ENCODE peak calls at places on chromosomes 3 and 15, in eight cellular contexts. F is activated naive CD8-positive, alpha-beta T cell treated with anti-CD3 and anti-CD28 coated beads for 36 hours; E is small intestine; Y is amygdala; G is RCC 7860; U is stimulated activated CD4-positive, alpha-beta T cell treated with anti-CD3 and anti-CD28 coated beads, Interleukin-2, amount 100 ng/mL, for 4 hours; A is AG08396; I is NT2/D1. D is an unnamed sample.

GRCh38 chr3:194485876-194486539 is 794 bp downstream of the ATP13A3 start:
- DNase-seq in F (peak; percentile 71), E (peak; percentile 56), Y (no peak), G (no peak), U (peak; percentile 74), A (peak; percentile 53), I (no peak), D (peak; percentile 83)

GRCh38 chr15:68576253-68577236 is 2.2 kb upstream of the CORO2B start:
- DNase-seq in F (no peak), E (no peak), Y (no peak), G (no peak), U (no peak), A (no peak), I (no peak), D (no peak)

GRCh38 chr15:89556413-89557262 is 18.6 kb upstream of the TICRR start:
- DNase-seq in F (peak; percentile 6), E (peak; percentile 71), Y (no peak), G (peak; percentile 35), U (peak; percentile 24), A (peak; percentile 59), I (peak; percentile 80), D (peak; percentile 28)

GRCh38 chr3:193573403-193573802 is 18.7 kb upstream of the ATP13A4 start:
- DNase-seq in F (no peak), E (no peak), Y (no peak), G (no peak), U (no peak), A (no peak), I (no peak), D (no peak)

GRCh38 chr3:82080261-82080660 is 318.8 kb upstream of the GBE1 start:
- DNase-seq in F (no peak), E (no peak), Y (no peak), G (no peak), U (no peak), A (no peak), I (no peak), D (no peak)

GRCh38 chr15:89358755-89359439 is 24.3 kb upstream of the POLG start:
- DNase-seq in F (peak; percentile 84), E (peak; percentile 72), Y (peak; percentile 40), G (peak; percentile 50), U (peak; percentile 74), A (peak; percentile 93), I (no peak), D (peak; percentile 93)

GRCh38 chr15:27527490-27528067 is 556.6 kb downstream of the GABRG3 start:
- DNase-seq in F (no peak), E (no peak), Y (no peak), G (no peak), U (no peak), A (no peak), I (no peak), D (no peak)

GRCh38 chr3:30544811-30545210 is 61.6 kb upstream of the TGFBR2 start:
- DNase-seq in F (no peak), E (no peak), Y (no peak), G (peak; percentile 75), U (no peak), A (peak; percentile 34), I (no peak), D (no peak)

GRCh38 chr3:17013050-17013449 is 128.3 kb downstream of the PLCL2 start:
- DNase-seq in F (no peak), E (no peak), Y (no peak), G (no peak), U (no peak), A (no peak), I (no peak), D (no peak)

GRCh38 chr15:80873568-80873967 is 94.4 kb downstream of the CEMIP start:
- DNase-seq in F (no peak), E (no peak), Y (no peak), G (no peak), U (no peak), A (no peak), I (no peak), D (no peak)